ENCODE peak calls at places on chromosome 5, in five cellular contexts. One of them, this sample, is unnamed.

GRCh38 chr5:132310141-132310834 is 16.1 kb downstream of the SLC22A4 start:
- DNase-seq in ecto neural progenitor cell: no peak
- DNase-seq in GM13976: no peak
- DNase-seq in activated T-helper 1 cell treated with anti-CD3 and anti-CD28 coated beads, Interleukin-2, amount 50 U/mL, for 16 hours: no peak
- DNase-seq in AG08395: peak
- DNase-seq in this sample: no peak

GRCh38 chr5:180282281-180282680 is 9.6 kb downstream of the MAPK9 start:
- DNase-seq in ecto neural progenitor cell: no peak
- DNase-seq in GM13976: no peak
- DNase-seq in activated T-helper 1 cell treated with anti-CD3 and anti-CD28 coated beads, Interleukin-2, amount 50 U/mL, for 16 hours: no peak
- DNase-seq in AG08395: no peak
- DNase-seq in this sample: no peak

GRCh38 chr5:135232958-135233357 is 166.1 kb downstream of the MACROH2A1 start:
- DNase-seq in ecto neural progenitor cell: no peak
- DNase-seq in GM13976: no peak
- DNase-seq in activated T-helper 1 cell treated with anti-CD3 and anti-CD28 coated beads, Interleukin-2, amount 50 U/mL, for 16 hours: no peak
- DNase-seq in AG08395: no peak
- DNase-seq in this sample: no peak

GRCh38 chr5:52878671-52879070 is 91.0 kb downstream of the ITGA1 start:
- DNase-seq in ecto neural progenitor cell: no peak
- DNase-seq in GM13976: no peak
- DNase-seq in activated T-helper 1 cell treated with anti-CD3 and anti-CD28 coated beads, Interleukin-2, amount 50 U/mL, for 16 hours: no peak
- DNase-seq in AG08395: no peak
- DNase-seq in this sample: no peak

GRCh38 chr5:125148706-125149105 is 402.3 kb upstream of the ZNF608 start:
- DNase-seq in ecto neural progenitor cell: no peak
- DNase-seq in GM13976: no peak
- DNase-seq in activated T-helper 1 cell treated with anti-CD3 and anti-CD28 coated beads, Interleukin-2, amount 50 U/mL, for 16 hours: no peak
- DNase-seq in AG08395: no peak
- DNase-seq in this sample: no peak

GRCh38 chr5:129971684-129972083 is 67.4 kb downstream of the CHSY3 start:
- DNase-seq in ecto neural progenitor cell: no peak
- DNase-seq in GM13976: no peak
- DNase-seq in activated T-helper 1 cell treated with anti-CD3 and anti-CD28 coated beads, Interleukin-2, amount 50 U/mL, for 16 hours: no peak
- DNase-seq in AG08395: no peak
- DNase-seq in this sample: no peak

GRCh38 chr5:10563940-10564837 is at the start of gene ANKRD33B:
- DNase-seq in ecto neural progenitor cell: peak
- DNase-seq in GM13976: peak
- DNase-seq in activated T-helper 1 cell treated with anti-CD3 and anti-CD28 coated beads, Interleukin-2, amount 50 U/mL, for 16 hours: peak
- DNase-seq in AG08395: peak
- DNase-seq in this sample: peak

GRCh38 chr5:36150676-36151433 is 832 bp downstream of the LMBRD2 start:
- DNase-seq in ecto neural progenitor cell: peak
- DNase-seq in GM13976: peak
- DNase-seq in activated T-helper 1 cell treated with anti-CD3 and anti-CD28 coated beads, Interleukin-2, amount 50 U/mL, for 16 hours: no peak
- DNase-seq in AG08395: peak
- DNase-seq in this sample: peak

GRCh38 chr5:80752427-80752826 is 97.6 kb upstream of the DHFR start:
- DNase-seq in ecto neural progenitor cell: no peak
- DNase-seq in GM13976: no peak
- DNase-seq in activated T-helper 1 cell treated with anti-CD3 and anti-CD28 coated beads, Interleukin-2, amount 50 U/mL, for 16 hours: no peak
- DNase-seq in AG08395: no peak
- DNase-seq in this sample: no peak

GRCh38 chr5:73540192-73540591 is 25.2 kb downstream of the ANKRA2 start:
- DNase-seq in ecto neural progenitor cell: no peak
- DNase-seq in GM13976: no peak
- DNase-seq in activated T-helper 1 cell treated with anti-CD3 and anti-CD28 coated beads, Interleukin-2, amount 50 U/mL, for 16 hours: no peak
- DNase-seq in AG08395: peak
- DNase-seq in this sample: no peak

GRCh38 chr5:95810305-95811125 is 12.0 kb downstream of the GLRX start:
- DNase-seq in ecto neural progenitor cell: no peak
- DNase-seq in GM13976: no peak
- DNase-seq in activated T-helper 1 cell treated with anti-CD3 and anti-CD28 coated beads, Interleukin-2, amount 50 U/mL, for 16 hours: no peak
- DNase-seq in AG08395: no peak
- DNase-seq in this sample: no peak

GRCh38 chr5:54876-55569 is 36.9 kb upstream of the PLEKHG4B start:
- DNase-seq in ecto neural progenitor cell: no peak
- DNase-seq in GM13976: no peak
- DNase-seq in activated T-helper 1 cell treated with anti-CD3 and anti-CD28 coated beads, Interleukin-2, amount 50 U/mL, for 16 hours: no peak
- DNase-seq in AG08395: no peak
- DNase-seq in this sample: no peak

GRCh38 chr5:168995024-168995423 is 305.9 kb downstream of the SLIT3 start:
- DNase-seq in ecto neural progenitor cell: no peak
- DNase-seq in GM13976: no peak
- DNase-seq in activated T-helper 1 cell treated with anti-CD3 and anti-CD28 coated beads, Interleukin-2, amount 50 U/mL, for 16 hours: no peak
- DNase-seq in AG08395: no peak
- DNase-seq in this sample: no peak

GRCh38 chr5:68661237-68661636 is 432.6 kb upstream of the SLC30A5 start:
- DNase-seq in ecto neural progenitor cell: no peak
- DNase-seq in GM13976: peak
- DNase-seq in activated T-helper 1 cell treated with anti-CD3 and anti-CD28 coated beads, Interleukin-2, amount 50 U/mL, for 16 hours: no peak
- DNase-seq in AG08395: peak
- DNase-seq in this sample: peak

GRCh38 chr5:124737651-124738050 is 8.8 kb downstream of the ZNF608 start:
- DNase-seq in ecto neural progenitor cell: no peak
- DNase-seq in GM13976: no peak
- DNase-seq in activated T-helper 1 cell treated with anti-CD3 and anti-CD28 coated beads, Interleukin-2, amount 50 U/mL, for 16 hours: no peak
- DNase-seq in AG08395: no peak
- DNase-seq in this sample: no peak

GRCh38 chr5:38289457-38289856 is 31.1 kb downstream of the EGFLAM start:
- DNase-seq in ecto neural progenitor cell: no peak
- DNase-seq in GM13976: no peak
- DNase-seq in activated T-helper 1 cell treated with anti-CD3 and anti-CD28 coated beads, Interleukin-2, amount 50 U/mL, for 16 hours: no peak
- DNase-seq in AG08395: no peak
- DNase-seq in this sample: no peak

GRCh38 chr5:170701321-170701720 is 82.2 kb upstream of the GABRP start:
- DNase-seq in ecto neural progenitor cell: no peak
- DNase-seq in GM13976: no peak
- DNase-seq in activated T-helper 1 cell treated with anti-CD3 and anti-CD28 coated beads, Interleukin-2, amount 50 U/mL, for 16 hours: no peak
- DNase-seq in AG08395: no peak
- DNase-seq in this sample: no peak

GRCh38 chr5:177314376-177315342 is 3.0 kb upstream of the MXD3 start:
- DNase-seq in ecto neural progenitor cell: no peak
- DNase-seq in GM13976: no peak
- DNase-seq in activated T-helper 1 cell treated with anti-CD3 and anti-CD28 coated beads, Interleukin-2, amount 50 U/mL, for 16 hours: no peak
- DNase-seq in AG08395: no peak
- DNase-seq in this sample: no peak

GRCh38 chr5:149470942-149471341 is 80.3 kb downstream of the CSNK1A1 start:
- DNase-seq in ecto neural progenitor cell: no peak
- DNase-seq in GM13976: no peak
- DNase-seq in activated T-helper 1 cell treated with anti-CD3 and anti-CD28 coated beads, Interleukin-2, amount 50 U/mL, for 16 hours: no peak
- DNase-seq in AG08395: no peak
- DNase-seq in this sample: no peak

GRCh38 chr5:85921590-85921989 is 696.2 kb upstream of the COX7C start:
- DNase-seq in ecto neural progenitor cell: no peak
- DNase-seq in GM13976: no peak
- DNase-seq in activated T-helper 1 cell treated with anti-CD3 and anti-CD28 coated beads, Interleukin-2, amount 50 U/mL, for 16 hours: no peak
- DNase-seq in AG08395: no peak
- DNase-seq in this sample: no peak

GRCh38 chr5:2193142-2193922 is 310.6 kb upstream of the IRX4 start:
- DNase-seq in ecto neural progenitor cell: peak
- DNase-seq in GM13976: no peak
- DNase-seq in activated T-helper 1 cell treated with anti-CD3 and anti-CD28 coated beads, Interleukin-2, amount 50 U/mL, for 16 hours: no peak
- DNase-seq in AG08395: no peak
- DNase-seq in this sample: no peak

GRCh38 chr5:35213608-35214007 is 16.7 kb downstream of the PRLR start:
- DNase-seq in ecto neural progenitor cell: no peak
- DNase-seq in GM13976: no peak
- DNase-seq in activated T-helper 1 cell treated with anti-CD3 and anti-CD28 coated beads, Interleukin-2, amount 50 U/mL, for 16 hours: no peak
- DNase-seq in AG08395: no peak
- DNase-seq in this sample: no peak

GRCh38 chr5:168114444-168115017 is 176.9 kb upstream of the WWC1 start:
- DNase-seq in ecto neural progenitor cell: peak
- DNase-seq in GM13976: peak
- DNase-seq in activated T-helper 1 cell treated with anti-CD3 and anti-CD28 coated beads, Interleukin-2, amount 50 U/mL, for 16 hours: no peak
- DNase-seq in AG08395: peak
- DNase-seq in this sample: peak

GRCh38 chr5:106481375-106481774 is 1189.4 kb downstream of the EFNA5 start:
- DNase-seq in ecto neural progenitor cell: no peak
- DNase-seq in GM13976: no peak
- DNase-seq in activated T-helper 1 cell treated with anti-CD3 and anti-CD28 coated beads, Interleukin-2, amount 50 U/mL, for 16 hours: no peak
- DNase-seq in AG08395: peak
- DNase-seq in this sample: no peak

GRCh38 chr5:82176115-82176514 is 102.0 kb downstream of the RPS23 start:
- DNase-seq in ecto neural progenitor cell: no peak
- DNase-seq in GM13976: no peak
- DNase-seq in activated T-helper 1 cell treated with anti-CD3 and anti-CD28 coated beads, Interleukin-2, amount 50 U/mL, for 16 hours: no peak
- DNase-seq in AG08395: no peak
- DNase-seq in this sample: no peak

GRCh38 chr5:54701179-54701578 is 183.6 kb downstream of the SNX18 start:
- DNase-seq in ecto neural progenitor cell: no peak
- DNase-seq in GM13976: no peak
- DNase-seq in activated T-helper 1 cell treated with anti-CD3 and anti-CD28 coated beads, Interleukin-2, amount 50 U/mL, for 16 hours: no peak
- DNase-seq in AG08395: peak
- DNase-seq in this sample: no peak

GRCh38 chr5:92380069-92380770 is 997.1 kb upstream of the ARRDC3 start:
- DNase-seq in ecto neural progenitor cell: no peak
- DNase-seq in GM13976: no peak
- DNase-seq in activated T-helper 1 cell treated with anti-CD3 and anti-CD28 coated beads, Interleukin-2, amount 50 U/mL, for 16 hours: no peak
- DNase-seq in AG08395: no peak
- DNase-seq in this sample: no peak

GRCh38 chr5:111415053-111415452 is 97.3 kb downstream of the STARD4 start:
- DNase-seq in ecto neural progenitor cell: no peak
- DNase-seq in GM13976: no peak
- DNase-seq in activated T-helper 1 cell treated with anti-CD3 and anti-CD28 coated beads, Interleukin-2, amount 50 U/mL, for 16 hours: no peak
- DNase-seq in AG08395: no peak
- DNase-seq in this sample: no peak

GRCh38 chr5:136192526-136193395 is at the start of gene SMIM32:
- DNase-seq in ecto neural progenitor cell: peak
- DNase-seq in GM13976: peak
- DNase-seq in activated T-helper 1 cell treated with anti-CD3 and anti-CD28 coated beads, Interleukin-2, amount 50 U/mL, for 16 hours: no peak
- DNase-seq in AG08395: peak
- DNase-seq in this sample: no peak

GRCh38 chr5:180790020-180790419 is 12.6 kb downstream of the MGAT1 start:
- DNase-seq in ecto neural progenitor cell: peak
- DNase-seq in GM13976: no peak
- DNase-seq in activated T-helper 1 cell treated with anti-CD3 and anti-CD28 coated beads, Interleukin-2, amount 50 U/mL, for 16 hours: no peak
- DNase-seq in AG08395: no peak
- DNase-seq in this sample: no peak

GRCh38 chr5:123976393-123977029 is 464.5 kb downstream of the CSNK1G3 start:
- DNase-seq in ecto neural progenitor cell: no peak
- DNase-seq in GM13976: no peak
- DNase-seq in activated T-helper 1 cell treated with anti-CD3 and anti-CD28 coated beads, Interleukin-2, amount 50 U/mL, for 16 hours: no peak
- DNase-seq in AG08395: no peak
- DNase-seq in this sample: no peak

GRCh38 chr5:176611435-176611834 is 1.5 kb upstream of the GPRIN1 start:
- DNase-seq in ecto neural progenitor cell: peak
- DNase-seq in GM13976: no peak
- DNase-seq in activated T-helper 1 cell treated with anti-CD3 and anti-CD28 coated beads, Interleukin-2, amount 50 U/mL, for 16 hours: peak
- DNase-seq in AG08395: peak
- DNase-seq in this sample: peak

GRCh38 chr5:172778223-172778814 is 7.3 kb upstream of the DUSP1 start:
- DNase-seq in ecto neural progenitor cell: no peak
- DNase-seq in GM13976: no peak
- DNase-seq in activated T-helper 1 cell treated with anti-CD3 and anti-CD28 coated beads, Interleukin-2, amount 50 U/mL, for 16 hours: no peak
- DNase-seq in AG08395: peak
- DNase-seq in this sample: no peak

This sample was measured in GM20000.